ENCODE peak calls at places on chromosomes 13 and 19, in five cellular contexts. One of them, this sample, is unnamed.

GRCh38 chr19:19342086-19343015 is 21.7 kb downstream of the MAU2 start:
- DNase-seq in activated T-cell treated with anti-CD3 and anti-CD28 coated beads for 1 hour: no peak
- DNase-seq in neural crest cell: peak; percentile 75
- DNase-seq in ELF-1: peak; percentile 89
- DNase-seq in neuronal stem cell: peak; percentile 60
- DNase-seq in this sample: no peak

GRCh38 chr13:97934590-97934989 is 18.9 kb upstream of the IPO5 start:
- DNase-seq in ELF-1: no peak
- DNase-seq in neuronal stem cell: no peak
- DNase-seq in neural crest cell: peak; percentile 4
- DNase-seq in activated T-cell treated with anti-CD3 and anti-CD28 coated beads for 1 hour: no peak
- DNase-seq in this sample: no peak

GRCh38 chr19:5018224-5019015 is 49.5 kb downstream of the KDM4B start:
- DNase-seq in ELF-1: no peak
- DNase-seq in activated T-cell treated with anti-CD3 and anti-CD28 coated beads for 1 hour: no peak
- DNase-seq in neuronal stem cell: no peak
- DNase-seq in neural crest cell: no peak
- DNase-seq in this sample: no peak

GRCh38 chr19:4647676-4648644 is 8.6 kb downstream of the TNFAIP8L1 start:
- DNase-seq in ELF-1: peak; percentile 29
- DNase-seq in neural crest cell: no peak
- DNase-seq in neuronal stem cell: no peak
- DNase-seq in activated T-cell treated with anti-CD3 and anti-CD28 coated beads for 1 hour: no peak
- DNase-seq in this sample: no peak

GRCh38 chr13:111955412-111955769 is 111.6 kb upstream of the SOX1 start:
- DNase-seq in ELF-1: no peak
- DNase-seq in neural crest cell: no peak
- DNase-seq in neuronal stem cell: no peak
- DNase-seq in activated T-cell treated with anti-CD3 and anti-CD28 coated beads for 1 hour: no peak
- DNase-seq in this sample: no peak

GRCh38 chr19:52474351-52475127 is 21.2 kb downstream of the ZNF578 start:
- DNase-seq in activated T-cell treated with anti-CD3 and anti-CD28 coated beads for 1 hour: no peak
- DNase-seq in neuronal stem cell: no peak
- DNase-seq in ELF-1: no peak
- DNase-seq in neural crest cell: no peak
- DNase-seq in this sample: no peak

GRCh38 chr13:85497652-85498051 is 301.6 kb downstream of the SLITRK6 start:
- DNase-seq in ELF-1: no peak
- DNase-seq in neuronal stem cell: no peak
- DNase-seq in neural crest cell: no peak
- DNase-seq in activated T-cell treated with anti-CD3 and anti-CD28 coated beads for 1 hour: no peak
- DNase-seq in this sample: no peak

GRCh38 chr13:91356919-91357612 is 9.6 kb downstream of the MIR17HG start:
- DNase-seq in activated T-cell treated with anti-CD3 and anti-CD28 coated beads for 1 hour: no peak
- DNase-seq in neural crest cell: no peak
- DNase-seq in ELF-1: no peak
- DNase-seq in neuronal stem cell: no peak
- DNase-seq in this sample: no peak

GRCh38 chr13:26052136-26052736 is 420 bp upstream of the SHISA2 start:
- DNase-seq in neuronal stem cell: no peak
- DNase-seq in neural crest cell: no peak
- DNase-seq in activated T-cell treated with anti-CD3 and anti-CD28 coated beads for 1 hour: no peak
- DNase-seq in ELF-1: peak; percentile 40
- DNase-seq in this sample: no peak

GRCh38 chr13:79289557-79289956 is 116.5 kb downstream of the RBM26 start:
- DNase-seq in activated T-cell treated with anti-CD3 and anti-CD28 coated beads for 1 hour: no peak
- DNase-seq in neuronal stem cell: no peak
- DNase-seq in neural crest cell: no peak
- DNase-seq in ELF-1: no peak
- DNase-seq in this sample: no peak

GRCh38 chr19:4575267-4575793 is 15.8 kb upstream of the SEMA6B start:
- DNase-seq in neural crest cell: peak; percentile 47
- DNase-seq in activated T-cell treated with anti-CD3 and anti-CD28 coated beads for 1 hour: no peak
- DNase-seq in ELF-1: peak; percentile 94
- DNase-seq in neuronal stem cell: no peak
- DNase-seq in this sample: no peak

GRCh38 chr19:56383826-56384605 is 9.3 kb downstream of the ZNF582 start:
- DNase-seq in activated T-cell treated with anti-CD3 and anti-CD28 coated beads for 1 hour: no peak
- DNase-seq in neuronal stem cell: no peak
- DNase-seq in ELF-1: no peak
- DNase-seq in neural crest cell: no peak
- DNase-seq in this sample: no peak

GRCh38 chr13:41050041-41050440 is 11.3 kb upstream of the WBP4 start:
- DNase-seq in neuronal stem cell: no peak
- DNase-seq in neural crest cell: no peak
- DNase-seq in activated T-cell treated with anti-CD3 and anti-CD28 coated beads for 1 hour: no peak
- DNase-seq in ELF-1: no peak
- DNase-seq in this sample: no peak

GRCh38 chr13:81916471-81916870 is 1575.5 kb upstream of the SPRY2 start:
- DNase-seq in neuronal stem cell: no peak
- DNase-seq in neural crest cell: no peak
- DNase-seq in ELF-1: no peak
- DNase-seq in activated T-cell treated with anti-CD3 and anti-CD28 coated beads for 1 hour: no peak
- DNase-seq in this sample: no peak

GRCh38 chr19:54179921-54180452 is 7.0 kb upstream of the TMC4 start:
- DNase-seq in neural crest cell: peak; percentile 67
- DNase-seq in neuronal stem cell: peak; percentile 84
- DNase-seq in ELF-1: peak; percentile 98
- DNase-seq in activated T-cell treated with anti-CD3 and anti-CD28 coated beads for 1 hour: no peak
- DNase-seq in this sample: no peak

GRCh38 chr19:33905473-33905936 is 108.8 kb downstream of the KCTD15 start:
- DNase-seq in neural crest cell: no peak
- DNase-seq in activated T-cell treated with anti-CD3 and anti-CD28 coated beads for 1 hour: no peak
- DNase-seq in ELF-1: peak; percentile 74
- DNase-seq in neuronal stem cell: peak; percentile 12
- DNase-seq in this sample: no peak

GRCh38 chr13:44221657-44222056 is 152.0 kb upstream of the SERP2 start:
- DNase-seq in ELF-1: no peak
- DNase-seq in neuronal stem cell: no peak
- DNase-seq in activated T-cell treated with anti-CD3 and anti-CD28 coated beads for 1 hour: no peak
- DNase-seq in neural crest cell: no peak
- DNase-seq in this sample: no peak

GRCh38 chr13:50167224-50167947 is 152.1 kb downstream of the KCNRG start:
- DNase-seq in neuronal stem cell: no peak
- DNase-seq in neural crest cell: no peak
- DNase-seq in ELF-1: no peak
- DNase-seq in activated T-cell treated with anti-CD3 and anti-CD28 coated beads for 1 hour: no peak
- DNase-seq in this sample: no peak

GRCh38 chr13:36918246-36919060 is 1.6 kb downstream of the SMAD9 start:
- DNase-seq in activated T-cell treated with anti-CD3 and anti-CD28 coated beads for 1 hour: no peak
- DNase-seq in neuronal stem cell: no peak
- DNase-seq in neural crest cell: no peak
- DNase-seq in ELF-1: no peak
- DNase-seq in this sample: no peak

GRCh38 chr19:16319466-16319865 is 5.2 kb upstream of the KLF2 start:
- DNase-seq in neuronal stem cell: no peak
- DNase-seq in neural crest cell: no peak
- DNase-seq in ELF-1: no peak
- DNase-seq in activated T-cell treated with anti-CD3 and anti-CD28 coated beads for 1 hour: no peak
- DNase-seq in this sample: no peak

This sample was measured in central memory CD4-positive, alpha-beta T cell.